ENCODE peak calls at places on chromosome 11, in nine cellular contexts. K, Q, O, M, U, A, P, D and Z are unnamed samples.

GRCh38 chr11:103453901-103454300 is 344.7 kb downstream of the DYNC2H1 start:
- DNase-seq in M (no peak), A (no peak), K (no peak), U (no peak), O (no peak), P (no peak), Q (no peak), D (no peak), Z (no peak)

GRCh38 chr11:106077609-106078517 is at the start of gene AASDHPPT:
- DNase-seq in M (peak; percentile 79), U (peak; percentile 26), Q (no peak), A (no peak), P (peak; percentile 10), O (no peak), K (peak; percentile 36), D (no peak), Z (no peak)

GRCh38 chr11:80163441-80163840 is 722.6 kb upstream of the TENM4 start:
- DNase-seq in Q (no peak), K (no peak), P (no peak), O (no peak), A (no peak), U (no peak), D (no peak), M (no peak), Z (no peak)

GRCh38 chr11:120239713-120240640 is at the start of gene POU2F3:
- DNase-seq in M (no peak), U (no peak), P (no peak), O (no peak), Q (no peak), D (no peak), A (peak; percentile 65), K (no peak), Z (no peak)

GRCh38 chr11:108609681-108610080 is 16.1 kb upstream of the EXPH5 start:
- DNase-seq in A (no peak), O (no peak), D (no peak), M (no peak), U (no peak), P (peak; percentile 22), Q (no peak), K (peak; percentile 65), Z (no peak)

GRCh38 chr11:115437902-115438575 is 66.2 kb downstream of the CADM1 start:
- DNase-seq in D (no peak), M (no peak), Q (no peak), A (no peak), K (no peak), P (no peak), U (no peak), O (no peak), Z (no peak)

GRCh38 chr11:129853508-129854228 is 38.0 kb downstream of the TMEM45B start:
- DNase-seq in K (no peak), Q (no peak), M (no peak), O (no peak), A (no peak), P (peak; percentile 74), U (peak; percentile 88), D (no peak), Z (peak; percentile 19)

GRCh38 chr11:45097721-45098493 is 48.5 kb upstream of the PRDM11 start:
- DNase-seq in D (no peak), K (peak; percentile 56), O (no peak), A (peak; percentile 84), U (peak; percentile 64), P (peak; percentile 69), M (peak; percentile 43), Q (no peak), Z (no peak)

GRCh38 chr11:36122715-36123114 is 166.5 kb downstream of the COMMD9 start:
- DNase-seq in O (no peak), M (peak; percentile 46), A (no peak), K (no peak), Q (no peak), D (no peak), P (no peak), U (no peak), Z (no peak)

GRCh38 chr11:97751405-97751804 is 1269.3 kb upstream of the CNTN5 start:
- DNase-seq in P (no peak), U (no peak), M (no peak), Q (no peak), D (no peak), O (no peak), A (no peak), K (no peak), Z (no peak)

GRCh38 chr11:76074178-76075112 is 131.9 kb downstream of the WNT11 start:
- DNase-seq in D (no peak), K (peak; percentile 53), A (no peak), M (peak; percentile 75), Q (no peak), P (no peak), U (no peak), O (no peak), Z (no peak)

GRCh38 chr11:67352546-67353316 is 615 bp downstream of the POLD4 start:
- DNase-seq in P (no peak), A (peak; percentile 51), Q (peak; percentile 77), K (no peak), D (no peak), M (no peak), U (peak; percentile 59), O (no peak), Z (no peak)

GRCh38 chr11:116782728-116783127 is 5.1 kb downstream of the ZPR1 start:
- DNase-seq in Q (no peak), U (no peak), K (peak; percentile 48), D (no peak), M (no peak), A (no peak), O (no peak), P (no peak), Z (no peak)

GRCh38 chr11:74696932-74697687 is 34.1 kb downstream of the CHRDL2 start:
- DNase-seq in D (no peak), Q (peak; percentile 97), U (peak; percentile 41), P (peak; percentile 57), A (peak; percentile 48), M (peak; percentile 73), K (peak; percentile 92), O (no peak), Z (peak; percentile 70)

GRCh38 chr11:74695705-74696280 is 35.4 kb downstream of the CHRDL2 start:
- DNase-seq in K (no peak), P (no peak), D (no peak), U (no peak), M (no peak), Q (no peak), A (peak; percentile 45), O (no peak), Z (no peak)

GRCh38 chr11:74694536-74694935 is 36.7 kb downstream of the CHRDL2 start:
- DNase-seq in K (no peak), U (no peak), O (no peak), M (no peak), A (no peak), D (no peak), Q (no peak), P (peak; percentile 52), Z (no peak)

GRCh38 chr11:74697722-74698121 is 33.5 kb downstream of the CHRDL2 start:
- DNase-seq in M (no peak), A (no peak), Q (no peak), O (no peak), P (no peak), D (no peak), K (no peak), U (no peak), Z (no peak)

DNA sequence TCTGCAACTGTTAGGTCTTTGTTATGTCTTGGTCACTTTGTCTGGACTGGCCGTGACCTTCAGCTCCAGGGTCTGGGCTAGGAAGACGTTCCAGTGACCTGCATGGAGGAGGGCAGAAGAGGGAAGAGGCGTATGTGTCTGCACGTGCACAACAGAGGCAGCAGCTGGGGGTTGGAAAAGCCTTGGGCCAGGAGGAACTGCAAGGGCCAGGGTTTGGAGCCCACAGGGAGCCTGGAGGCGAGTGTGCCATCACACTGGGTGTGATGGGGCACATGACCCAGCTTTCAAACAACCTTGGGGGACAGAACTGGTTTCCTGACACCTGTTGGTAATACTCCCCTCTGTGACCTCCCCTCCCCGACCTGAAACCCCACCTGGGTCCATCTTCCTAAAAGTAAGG is 34.7 kb downstream of the CHRDL2 start:
- DNase-seq in K (no peak), U (no peak), A (no peak), Q (no peak), O (no peak), M (no peak), P (no peak), D (no peak), Z (no peak)
- H3K27ac ChIP-seq in K (no peak overlapping the region), U (peak overlapping the region; percentile 47), A (no peak overlapping the region), Q (peak overlapping the region; percentile 91), O (no peak overlapping the region), M (no peak overlapping the region), P (peak overlapping the region; percentile 6), D (peak overlapping the region; percentile 92), Z (peak overlapping the region; percentile 74)

DNA sequence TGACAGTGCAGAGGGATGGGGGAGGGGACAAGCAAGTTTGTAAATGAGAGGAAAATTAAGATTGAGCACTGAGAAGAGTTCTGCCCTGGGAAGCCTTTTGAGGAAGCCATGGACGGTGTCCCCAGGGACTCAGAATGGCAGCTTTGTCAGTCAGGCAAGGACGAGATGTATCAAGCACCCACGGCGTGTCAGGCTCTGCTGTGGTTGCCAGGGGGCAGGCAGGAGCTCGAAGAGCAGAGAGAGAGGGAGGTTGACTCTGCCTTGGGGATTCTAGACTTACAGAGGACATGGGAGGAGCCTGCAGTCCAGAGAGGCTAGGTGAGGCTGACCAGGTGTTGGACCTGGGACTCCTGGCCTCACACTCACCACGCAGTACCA is 29.1 kb upstream of the SYT7 start:
- DNase-seq in A (peak; percentile 75), U (peak; percentile 43), P (no peak), D (no peak), K (no peak), M (no peak), Q (no peak), O (no peak), Z (no peak)
- TF ChIP-seq CTCF in A (peak; percentile 63), U (no peak), P (no peak), D (no peak), K (no peak), M (no peak), Q (no peak), O (peak; percentile 75), Z (no peak)

DNA sequence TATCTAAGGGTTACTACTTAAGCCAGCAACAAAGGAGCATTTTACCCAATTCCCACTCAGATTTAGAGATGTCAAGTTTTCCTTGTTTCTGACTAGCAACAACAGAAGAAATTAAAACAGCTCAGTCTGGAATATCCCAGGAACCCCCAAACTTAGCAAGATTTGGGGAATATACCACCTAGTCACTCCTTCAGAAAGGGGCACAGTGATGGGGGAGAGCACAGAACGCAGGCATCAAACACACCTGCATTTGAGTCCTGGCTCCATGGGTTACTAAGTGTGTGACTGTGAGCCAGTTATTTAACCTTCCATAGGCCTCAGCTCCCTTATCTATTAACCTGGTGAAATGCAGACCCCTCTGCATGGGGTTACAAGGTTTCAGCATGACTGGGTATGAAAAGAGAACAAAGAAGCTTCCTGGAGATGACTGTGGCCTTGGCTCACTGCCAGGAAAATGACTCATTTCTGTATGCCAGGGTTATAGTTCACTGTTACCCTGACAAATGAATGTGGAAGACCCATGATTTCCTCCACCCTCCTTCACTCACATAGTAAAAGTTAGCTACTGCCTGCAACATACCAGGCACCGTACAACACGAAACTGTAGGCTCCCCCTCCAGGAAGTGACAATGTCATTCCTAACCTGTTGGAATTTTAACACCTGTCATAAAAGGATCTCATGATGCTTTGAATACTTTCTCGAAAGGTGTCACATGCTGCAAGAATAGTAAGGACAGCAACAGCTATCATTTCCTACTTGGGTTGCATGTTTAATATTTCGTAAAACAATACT is 79.6 kb downstream of the ME3 start:
- DNase-seq in D (no peak), M (peak; percentile 99), U (peak; percentile 93), A (no peak), O (no peak), K (peak; percentile 83), P (peak; percentile 87), Q (peak; percentile 87), Z (peak; percentile 34)
- H3K27ac ChIP-seq in D (peak overlapping the region; percentile 47), M (peak overlapping the region; percentile 99), U (peak overlapping the region; percentile 65), A (no peak overlapping the region), O (no peak overlapping the region), K (peak overlapping the region; percentile 94), P (no peak overlapping the region), Q (peak overlapping the region; percentile 66), Z (no peak overlapping the region)

GRCh38 chr11:70270877-70271634 is 566 bp downstream of the PPFIA1 start:
- DNase-seq in O (no peak), P (peak; percentile 20), Q (peak; percentile 69), D (no peak), U (peak; percentile 36), M (peak; percentile 36), K (peak; percentile 66), A (peak; percentile 53), Z (peak; percentile 32)
- TF ChIP-seq CTCF in O (no peak), P (no peak), Q (no peak), D (peak; percentile 35), U (no peak), M (no peak), K (no peak), A (peak; percentile 16), Z (no peak)